ENCODE peak calls at places on chromosome 19, in five cellular contexts. O, M, T, I and P are unnamed samples.

GRCh38 chr19:50607874-50608785 is 31.6 kb downstream of the SYT3 start:
- DNase-seq in O (peak), M (peak), T (peak), I (peak), P (peak)

GRCh38 chr19:327291-328024 is 17.1 kb downstream of the MIER2 start:
- DNase-seq in O (no peak), M (no peak), T (no peak), I (no peak), P (no peak)

GRCh38 chr19:17104679-17105078 is 29.1 kb downstream of the MYO9B start:
- DNase-seq in O (no peak), M (no peak), T (no peak), I (no peak), P (no peak)

GRCh38 chr19:658916-659839 is 3.8 kb downstream of the RNF126 start:
- DNase-seq in O (no peak), M (peak), T (no peak), I (no peak), P (no peak)

GRCh38 chr19:5665781-5666513 is 14.4 kb downstream of the MICOS13 start:
- DNase-seq in O (no peak), M (peak), T (peak), I (peak), P (no peak)

GRCh38 chr19:18866800-18867123 is 29.2 kb downstream of the CERS1 start:
- DNase-seq in O (no peak), M (no peak), T (no peak), I (no peak), P (no peak)

GRCh38 chr19:6501740-6502648 is at the start of gene TUBB4A:
- DNase-seq in O (peak), M (peak), T (no peak), I (no peak), P (peak)

GRCh38 chr19:45471116-45471865 is 3.5 kb downstream of the FOSB start:
- DNase-seq in O (no peak), M (no peak), T (no peak), I (no peak), P (no peak)

GRCh38 chr19:1154731-1155351 is 19.2 kb downstream of the SBNO2 start:
- DNase-seq in O (no peak), M (no peak), T (no peak), I (peak), P (peak)

GRCh38 chr19:57687363-57688010 is 5.7 kb downstream of the ZNF551 start:
- DNase-seq in O (no peak), M (no peak), T (no peak), I (no peak), P (no peak)

GRCh38 chr19:13804830-13805683 is 9.8 kb downstream of the ZSWIM4 start:
- DNase-seq in O (no peak), M (peak), T (no peak), I (peak), P (peak)

GRCh38 chr19:1256646-1257474 is 8.5 kb downstream of the MIDN start:
- DNase-seq in O (no peak), M (no peak), T (no peak), I (no peak), P (no peak)

GRCh38 chr19:19185853-19186728 is 5.9 kb downstream of the BORCS8 start:
- DNase-seq in O (peak), M (peak), T (no peak), I (peak), P (peak)

GRCh38 chr19:39480337-39481228 is at the start of gene TIMM50:
- DNase-seq in O (peak), M (peak), T (peak), I (peak), P (peak)

GRCh38 chr19:41872775-41873647 is 4.1 kb upstream of the CD79A start:
- DNase-seq in O (peak), M (no peak), T (no peak), I (peak), P (peak)

GRCh38 chr19:496333-496634 is at the start of gene MADCAM1:
- DNase-seq in O (no peak), M (no peak), T (no peak), I (no peak), P (no peak)

GRCh38 chr19:18785179-18786124 is 5.7 kb downstream of the COMP start:
- DNase-seq in O (peak), M (peak), T (no peak), I (peak), P (peak)

GRCh38 chr19:15198006-15198356 is 2.8 kb downstream of the NOTCH3 start:
- DNase-seq in O (no peak), M (no peak), T (no peak), I (no peak), P (no peak)

GRCh38 chr19:42092350-42092749 is 16.4 kb downstream of the ZNF574 start:
- DNase-seq in O (no peak), M (no peak), T (no peak), I (no peak), P (peak)

GRCh38 chr19:39735688-39736087 is 2.1 kb downstream of the CLC start:
- DNase-seq in O (no peak), M (no peak), T (no peak), I (no peak), P (no peak)

GRCh38 chr19:14111486-14111885 is 6.1 kb downstream of the PRKACA start:
- DNase-seq in O (no peak), M (no peak), T (no peak), I (no peak), P (no peak)

GRCh38 chr19:52248256-52248655 is 21.1 kb upstream of the ZNF766 start:
- DNase-seq in O (no peak), M (no peak), T (no peak), I (peak), P (peak)

GRCh38 chr19:51653162-51653561 is 6.5 kb upstream of the SIGLEC14 start:
- DNase-seq in O (no peak), M (no peak), T (no peak), I (no peak), P (no peak)

GRCh38 chr19:44848036-44848804 is 2.1 kb downstream of the NECTIN2 start:
- DNase-seq in O (peak), M (no peak), T (no peak), I (no peak), P (peak)

GRCh38 chr19:45472557-45473365 is 5.0 kb downstream of the FOSB start:
- DNase-seq in O (no peak), M (no peak), T (no peak), I (no peak), P (no peak)

GRCh38 chr19:4534836-4535658 is at the start of gene PLIN5:
- DNase-seq in O (peak), M (peak), T (peak), I (peak), P (peak)

GRCh38 chr19:49873834-49874233 is 3.3 kb downstream of the AKT1S1 start:
- DNase-seq in O (no peak), M (no peak), T (no peak), I (no peak), P (no peak)

GRCh38 chr19:40605201-40605971 is 4.2 kb downstream of the LTBP4 start:
- DNase-seq in O (no peak), M (peak), T (peak), I (peak), P (peak)

GRCh38 chr19:42216653-42217521 is 590 bp downstream of the DEDD2 start:
- DNase-seq in O (peak), M (peak), T (no peak), I (peak), P (peak)

GRCh38 chr19:54525636-54526035 is 23.0 kb downstream of the LAIR2 start:
- DNase-seq in O (no peak), M (no peak), T (no peak), I (peak), P (no peak)

GRCh38 chr19:54526972-54527371 is 24.3 kb downstream of the LAIR2 start:
- DNase-seq in O (no peak), M (peak), T (no peak), I (no peak), P (no peak)

GRCh38 chr19:54521022-54521859 is 18.6 kb downstream of the LAIR2 start:
- DNase-seq in O (no peak), M (no peak), T (peak), I (no peak), P (no peak)

GRCh38 chr19:54521860-54522513 is 19.4 kb downstream of the LAIR2 start:
- DNase-seq in O (no peak), M (no peak), T (no peak), I (no peak), P (no peak)

GRCh38 chr19:54523403-54523802 is 20.8 kb downstream of the LAIR2 start:
- DNase-seq in O (no peak), M (no peak), T (peak), I (no peak), P (no peak)
- TF ChIP-seq FOXM1 in O (no peak), M (no peak), T (no peak), I (no peak), P (no peak)

GRCh38 chr19:48724796-48725753 is 5.5 kb upstream of the MAMSTR start:
- DNase-seq in O (peak), M (peak), T (no peak), I (no peak), P (peak)
- TF ChIP-seq FOXM1 in O (no peak), M (no peak), T (no peak), I (no peak), P (no peak)

DNA sequence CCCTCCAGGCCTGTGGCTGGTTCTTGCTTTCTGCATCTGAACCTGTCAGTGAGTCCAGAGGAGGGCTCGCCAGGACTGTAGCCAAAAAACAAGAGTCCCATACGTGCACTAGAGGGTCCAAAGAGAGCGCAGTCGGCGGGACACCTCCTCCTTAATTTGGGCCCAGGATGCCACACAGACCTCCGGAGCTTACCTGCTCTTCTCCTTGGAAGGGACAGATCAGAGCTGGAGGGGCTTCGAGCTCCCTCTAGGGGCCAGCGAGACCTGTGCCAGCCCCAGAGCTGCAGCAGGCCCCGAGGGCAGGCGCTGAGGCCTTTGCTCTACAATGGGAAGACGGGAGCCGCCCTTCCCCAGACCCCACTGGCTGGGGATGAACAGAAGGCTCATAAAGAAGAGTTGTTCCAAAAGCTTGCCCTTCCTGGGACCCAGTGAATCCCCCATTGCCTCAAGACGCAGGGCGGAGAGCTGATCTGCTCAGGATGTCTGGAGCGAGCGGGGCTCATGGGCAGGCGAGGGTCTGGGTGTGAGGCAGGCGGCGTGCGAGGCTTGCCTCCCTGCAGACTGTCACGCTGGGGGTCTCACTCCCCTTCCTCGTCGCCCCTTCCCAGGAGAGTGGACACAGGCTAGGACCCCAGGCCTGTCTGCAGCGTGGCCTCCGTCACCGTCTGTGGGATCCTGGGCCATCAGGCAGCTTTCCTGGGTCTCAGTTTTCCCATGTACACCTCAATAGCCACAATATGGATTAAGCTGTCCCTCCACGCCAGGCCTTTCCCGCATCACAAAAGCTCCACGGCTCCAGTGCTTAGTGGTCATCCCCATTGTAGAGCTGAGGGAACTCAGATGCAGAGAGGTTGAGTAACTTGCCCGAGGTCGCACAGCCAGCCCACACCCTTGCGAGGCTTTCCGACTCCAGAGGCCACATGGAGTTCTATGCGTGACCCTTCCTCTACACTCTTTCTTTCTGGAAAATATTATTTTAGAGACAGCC is 46.9 kb upstream of the VSTM2B start:
- DNase-seq in O (peak), M (peak), T (no peak), I (peak), P (peak)
- TF ChIP-seq FOXM1 in O (no peak), M (no peak), T (no peak), I (no peak), P (no peak)

GRCh38 chr19:3459322-3459881 is 20.9 kb downstream of the SMIM24 start:
- DNase-seq in O (no peak), M (peak), T (no peak), I (no peak), P (peak)
- TF ChIP-seq FOXM1 in O (no peak), M (no peak), T (no peak), I (no peak), P (no peak)

GRCh38 chr19:33242911-33243310 is 17.3 kb upstream of the SLC7A10 start:
- DNase-seq in O (no peak), M (no peak), T (no peak), I (no peak), P (no peak)

GRCh38 chr19:33241091-33241529 is 15.5 kb upstream of the SLC7A10 start:
- DNase-seq in O (no peak), M (no peak), T (no peak), I (peak), P (no peak)

GRCh38 chr19:33242129-33242528 is 16.5 kb upstream of the SLC7A10 start:
- DNase-seq in O (no peak), M (no peak), T (no peak), I (no peak), P (no peak)

GRCh38 chr19:33240181-33240771 is 14.6 kb upstream of the SLC7A10 start:
- DNase-seq in O (no peak), M (no peak), T (no peak), I (no peak), P (peak)

DNA sequence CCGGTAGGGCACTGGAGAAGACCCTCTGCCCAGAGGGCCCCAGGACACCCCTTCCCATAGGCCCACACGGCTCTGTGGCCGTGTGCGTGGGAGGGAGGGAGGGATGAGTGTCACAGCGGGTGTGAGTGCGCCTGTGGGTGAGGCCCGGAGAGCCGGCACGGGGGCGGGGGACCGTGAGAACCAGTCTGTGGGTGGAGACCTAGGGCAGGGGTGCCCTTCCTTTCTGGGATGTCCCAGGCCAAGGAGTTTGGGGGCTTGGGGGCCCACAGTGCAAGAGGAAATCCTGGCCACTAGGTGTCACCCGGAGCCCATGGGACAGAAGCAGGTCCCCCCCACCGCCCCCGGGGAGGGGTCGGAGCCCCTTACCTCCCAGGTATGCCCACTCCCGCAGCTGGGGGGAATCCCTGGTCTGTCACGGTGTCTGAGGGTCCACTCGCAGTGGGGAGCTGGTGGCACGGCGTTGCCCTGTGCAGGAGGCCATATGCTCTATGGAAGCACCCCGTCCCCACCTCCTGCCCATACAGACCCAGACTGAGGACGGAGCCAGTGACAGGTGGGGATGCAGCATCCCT is 16.0 kb upstream of the SLC7A10 start:
- DNase-seq in O (peak), M (peak), T (no peak), I (no peak), P (peak)
- TF ChIP-seq FOXM1 in O (peak), M (no peak), T (no peak), I (no peak), P (no peak)

DNA sequence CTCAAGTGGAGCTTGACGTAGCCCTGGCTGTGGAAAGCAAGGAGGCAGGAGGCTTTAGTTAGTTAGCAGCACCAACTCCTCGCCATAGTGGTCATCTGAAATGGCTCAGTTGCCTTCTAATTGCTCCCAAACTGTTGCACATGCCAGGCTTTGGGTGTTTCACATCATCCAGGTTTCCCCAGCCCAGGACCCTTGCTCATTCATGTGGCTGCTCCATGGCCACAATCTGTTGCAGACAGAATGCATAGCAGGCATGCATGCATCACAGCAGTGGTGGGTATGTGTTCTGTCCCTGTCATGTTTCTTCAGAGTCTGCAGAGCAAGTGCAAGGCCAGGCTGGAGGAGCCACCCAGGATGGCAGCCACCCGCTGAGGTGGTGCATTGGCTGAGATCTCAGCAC is 407.6 kb downstream of the TSHZ3 start:
- DNase-seq in O (no peak), M (no peak), T (no peak), I (no peak), P (no peak)
- TF ChIP-seq FOXM1 in O (no peak), M (no peak), T (no peak), I (no peak), P (no peak)

DNA sequence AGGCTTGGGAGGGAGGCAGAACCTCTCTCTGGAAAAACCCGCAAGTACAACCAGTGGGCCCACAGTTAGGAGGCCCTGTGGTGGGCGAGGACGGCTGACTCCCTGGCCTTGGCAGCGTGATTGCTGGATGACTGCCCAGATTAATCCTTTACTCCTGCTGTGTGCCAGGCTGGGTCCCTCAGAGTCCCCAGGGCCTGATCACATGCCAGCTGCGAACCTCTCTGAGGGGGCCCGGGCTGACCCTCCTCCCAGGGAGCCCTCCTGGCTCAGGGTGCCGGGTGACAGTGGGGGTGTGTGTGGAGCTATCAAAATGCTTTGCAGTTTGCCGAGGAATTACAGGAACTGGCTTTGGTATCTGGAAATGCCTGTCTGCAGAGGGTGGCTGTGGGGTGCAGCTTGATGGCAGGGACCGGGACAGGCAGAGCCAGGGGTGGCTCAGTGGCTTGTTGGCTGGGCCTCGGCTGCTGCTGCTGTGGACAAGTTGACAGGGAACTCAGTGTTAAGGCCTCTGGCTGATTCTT is 48.9 kb downstream of the DNM2 start:
- DNase-seq in O (no peak), M (no peak), T (no peak), I (no peak), P (peak)
- TF ChIP-seq FOXM1 in O (no peak), M (no peak), T (no peak), I (no peak), P (no peak)

GRCh38 chr19:8655340-8655709 is 24.9 kb downstream of the NFILZ start:
- DNase-seq in O (no peak), M (no peak), T (no peak), I (no peak), P (peak)
- TF ChIP-seq FOXM1 in O (no peak), M (no peak), T (no peak), I (no peak), P (no peak)

GRCh38 chr19:38030681-38031422 is 123.8 kb downstream of the SIPA1L3 start:
- DNase-seq in O (no peak), M (no peak), T (no peak), I (no peak), P (no peak)

GRCh38 chr19:38032951-38033350 is 125.9 kb downstream of the SIPA1L3 start:
- DNase-seq in O (no peak), M (no peak), T (no peak), I (no peak), P (no peak)

GRCh38 chr19:38033658-38034150 is 126.7 kb downstream of the SIPA1L3 start:
- DNase-seq in O (no peak), M (no peak), T (peak), I (no peak), P (no peak)

GRCh38 chr19:38032151-38032550 is 125.1 kb downstream of the SIPA1L3 start:
- DNase-seq in O (no peak), M (no peak), T (no peak), I (no peak), P (no peak)

GRCh38 chr19:38031423-38031770 is 124.4 kb downstream of the SIPA1L3 start:
- DNase-seq in O (no peak), M (no peak), T (no peak), I (no peak), P (no peak)
- TF ChIP-seq FOXM1 in O (no peak), M (no peak), T (no peak), I (no peak), P (no peak)